ENCODE peak calls at places on chromosomes 13 and 19, in seven cellular contexts. One of them, this sample, is unnamed.

GRCh38 chr19:50281491-50281890 is 47.7 kb downstream of the KCNC3 start:
- DNase-seq in uterus: no peak
- DNase-seq in ovary: no peak
- DNase-seq in GM10248: no peak
- DNase-seq in fibroblast of pulmonary artery: no peak
- DNase-seq in hepatocyte: no peak
- DNase-seq in CD8-positive, alpha-beta T cell: no peak
- DNase-seq in this sample: no peak

GRCh38 chr19:13968999-13969398 is 16.7 kb downstream of the DCAF15 start:
- DNase-seq in fibroblast of pulmonary artery: no peak
- DNase-seq in uterus: no peak
- DNase-seq in hepatocyte: no peak
- DNase-seq in GM10248: no peak
- DNase-seq in ovary: no peak
- DNase-seq in CD8-positive, alpha-beta T cell: no peak
- DNase-seq in this sample: no peak

GRCh38 chr13:98214008-98214643 is 37.1 kb upstream of the RNF113B start:
- DNase-seq in uterus: peak
- DNase-seq in hepatocyte: peak
- DNase-seq in GM10248: no peak
- DNase-seq in fibroblast of pulmonary artery: peak
- DNase-seq in CD8-positive, alpha-beta T cell: no peak
- DNase-seq in ovary: peak
- DNase-seq in this sample: peak

GRCh38 chr19:17468302-17469091 is 1.8 kb upstream of the SLC27A1 start:
- DNase-seq in fibroblast of pulmonary artery: no peak
- DNase-seq in ovary: peak
- DNase-seq in GM10248: no peak
- DNase-seq in uterus: peak
- DNase-seq in hepatocyte: no peak
- DNase-seq in CD8-positive, alpha-beta T cell: no peak
- DNase-seq in this sample: no peak

GRCh38 chr19:10952809-10953208 is 8.0 kb upstream of the SMARCA4 start:
- DNase-seq in ovary: no peak
- DNase-seq in GM10248: no peak
- DNase-seq in CD8-positive, alpha-beta T cell: no peak
- DNase-seq in hepatocyte: peak
- DNase-seq in fibroblast of pulmonary artery: no peak
- DNase-seq in uterus: no peak
- DNase-seq in this sample: no peak

GRCh38 chr19:11227201-11227886 is 12.1 kb upstream of the ANGPTL8 start:
- DNase-seq in CD8-positive, alpha-beta T cell: no peak
- DNase-seq in fibroblast of pulmonary artery: no peak
- DNase-seq in ovary: no peak
- DNase-seq in uterus: no peak
- DNase-seq in hepatocyte: no peak
- DNase-seq in GM10248: no peak
- DNase-seq in this sample: no peak

GRCh38 chr13:95067303-95067702 is 233.9 kb downstream of the ABCC4 start:
- DNase-seq in GM10248: no peak
- DNase-seq in CD8-positive, alpha-beta T cell: no peak
- DNase-seq in uterus: no peak
- DNase-seq in hepatocyte: no peak
- DNase-seq in fibroblast of pulmonary artery: peak
- DNase-seq in ovary: no peak
- DNase-seq in this sample: no peak

GRCh38 chr19:7153008-7153407 is 83.5 kb downstream of the ZNF557 start:
- DNase-seq in uterus: no peak
- DNase-seq in CD8-positive, alpha-beta T cell: no peak
- DNase-seq in GM10248: no peak
- DNase-seq in hepatocyte: no peak
- DNase-seq in fibroblast of pulmonary artery: no peak
- DNase-seq in ovary: no peak
- DNase-seq in this sample: no peak

GRCh38 chr19:13974073-13974472 is 21.8 kb downstream of the DCAF15 start:
- DNase-seq in fibroblast of pulmonary artery: peak
- DNase-seq in ovary: no peak
- DNase-seq in uterus: no peak
- DNase-seq in CD8-positive, alpha-beta T cell: peak
- DNase-seq in GM10248: no peak
- DNase-seq in hepatocyte: peak
- DNase-seq in this sample: no peak

GRCh38 chr13:75416327-75417005 is 65.5 kb downstream of the TBC1D4 start:
- DNase-seq in ovary: no peak
- DNase-seq in GM10248: no peak
- DNase-seq in hepatocyte: no peak
- DNase-seq in CD8-positive, alpha-beta T cell: no peak
- DNase-seq in uterus: no peak
- DNase-seq in fibroblast of pulmonary artery: no peak
- DNase-seq in this sample: no peak
- TF ChIP-seq CTCF in ovary: no peak
- TF ChIP-seq CTCF in GM10248: peak
- TF ChIP-seq CTCF in hepatocyte: no peak
- TF ChIP-seq CTCF in CD8-positive, alpha-beta T cell: no peak
- TF ChIP-seq CTCF in uterus: no peak
- TF ChIP-seq CTCF in fibroblast of pulmonary artery: no peak
- TF ChIP-seq CTCF in this sample: no peak

GRCh38 chr19:2207991-2208860 is 27.9 kb downstream of the PLEKHJ1 start:
- DNase-seq in hepatocyte: peak
- DNase-seq in GM10248: peak
- DNase-seq in uterus: no peak
- DNase-seq in ovary: no peak
- DNase-seq in fibroblast of pulmonary artery: peak
- DNase-seq in CD8-positive, alpha-beta T cell: peak
- DNase-seq in this sample: peak
- TF ChIP-seq CTCF in hepatocyte: no peak
- TF ChIP-seq CTCF in GM10248: peak
- TF ChIP-seq CTCF in uterus: no peak
- TF ChIP-seq CTCF in ovary: no peak
- TF ChIP-seq CTCF in fibroblast of pulmonary artery: peak
- TF ChIP-seq CTCF in CD8-positive, alpha-beta T cell: no peak
- TF ChIP-seq CTCF in this sample: peak

GRCh38 chr19:2110822-2111221 is 14.1 kb downstream of the IZUMO4 start:
- DNase-seq in uterus: no peak
- DNase-seq in CD8-positive, alpha-beta T cell: no peak
- DNase-seq in GM10248: no peak
- DNase-seq in fibroblast of pulmonary artery: no peak
- DNase-seq in ovary: no peak
- DNase-seq in hepatocyte: no peak
- DNase-seq in this sample: no peak
- TF ChIP-seq CTCF in uterus: no peak
- TF ChIP-seq CTCF in CD8-positive, alpha-beta T cell: no peak
- TF ChIP-seq CTCF in GM10248: peak
- TF ChIP-seq CTCF in fibroblast of pulmonary artery: no peak
- TF ChIP-seq CTCF in ovary: no peak
- TF ChIP-seq CTCF in hepatocyte: no peak
- TF ChIP-seq CTCF in this sample: no peak

GRCh38 chr13:87810391-87810801 is 139.2 kb downstream of the SLITRK5 start:
- DNase-seq in uterus: no peak
- DNase-seq in CD8-positive, alpha-beta T cell: no peak
- DNase-seq in hepatocyte: peak
- DNase-seq in GM10248: no peak
- DNase-seq in ovary: no peak
- DNase-seq in fibroblast of pulmonary artery: no peak
- DNase-seq in this sample: no peak
- TF ChIP-seq CTCF in uterus: no peak
- TF ChIP-seq CTCF in CD8-positive, alpha-beta T cell: no peak
- TF ChIP-seq CTCF in hepatocyte: peak
- TF ChIP-seq CTCF in GM10248: no peak
- TF ChIP-seq CTCF in ovary: no peak
- TF ChIP-seq CTCF in fibroblast of pulmonary artery: no peak
- TF ChIP-seq CTCF in this sample: no peak

DNA sequence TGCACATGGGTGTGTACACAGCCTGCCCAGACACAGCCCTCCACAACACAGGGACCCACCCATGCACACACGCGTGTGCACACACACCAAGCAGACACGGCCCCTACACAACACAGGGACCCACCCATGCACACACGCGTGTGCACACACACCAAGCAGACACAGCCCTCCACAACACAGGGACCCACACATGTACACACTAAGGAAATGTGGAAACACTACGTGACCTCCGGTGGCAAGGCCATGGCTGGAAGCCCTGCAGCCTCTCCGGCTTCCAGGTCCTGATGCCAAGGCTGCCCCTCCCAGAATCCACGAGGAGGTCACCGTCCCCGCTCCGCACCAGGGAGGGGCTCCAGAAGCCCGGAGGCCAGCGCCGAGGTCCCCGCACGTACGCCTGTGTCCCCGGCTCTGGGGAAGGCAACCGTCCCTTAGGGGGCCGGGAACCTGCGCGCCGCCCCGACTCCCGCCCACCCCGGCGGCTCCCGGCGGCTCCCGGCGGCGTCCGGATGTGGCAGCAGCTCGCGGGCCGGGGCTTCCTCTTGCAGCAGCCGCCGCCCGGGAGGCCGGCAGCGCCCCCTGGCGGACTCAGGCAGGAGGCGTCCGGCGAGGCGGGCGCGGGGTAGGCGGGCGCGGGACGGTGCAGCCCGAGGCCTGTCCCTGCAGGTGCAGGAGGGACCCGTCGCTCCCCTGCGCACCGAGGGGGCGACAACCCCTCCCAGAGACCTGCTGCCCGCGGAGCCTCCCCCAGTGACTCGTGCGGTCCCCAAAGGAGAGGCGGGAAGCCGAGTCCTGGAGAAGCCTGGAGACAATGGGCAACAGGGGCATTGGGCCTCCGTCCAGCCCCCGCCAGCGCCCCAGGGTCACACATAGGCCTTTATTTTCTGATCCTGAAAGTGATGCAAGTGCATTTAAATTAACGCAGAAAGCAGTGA is 29.9 kb upstream of the GRTP1 start:
- DNase-seq in fibroblast of pulmonary artery: peak
- DNase-seq in CD8-positive, alpha-beta T cell: peak
- DNase-seq in GM10248: peak
- DNase-seq in uterus: peak
- DNase-seq in hepatocyte: peak
- DNase-seq in ovary: peak
- DNase-seq in this sample: peak
- TF ChIP-seq CTCF in fibroblast of pulmonary artery: peak
- TF ChIP-seq CTCF in CD8-positive, alpha-beta T cell: peak
- TF ChIP-seq CTCF in GM10248: peak
- TF ChIP-seq CTCF in uterus: peak
- TF ChIP-seq CTCF in hepatocyte: peak
- TF ChIP-seq CTCF in ovary: peak
- TF ChIP-seq CTCF in this sample: peak

GRCh38 chr13:100573121-100573520 is 15.5 kb downstream of the GGACT start:
- DNase-seq in CD8-positive, alpha-beta T cell: peak
- DNase-seq in hepatocyte: peak
- DNase-seq in ovary: peak
- DNase-seq in fibroblast of pulmonary artery: peak
- DNase-seq in GM10248: peak
- DNase-seq in uterus: peak
- DNase-seq in this sample: peak
- TF ChIP-seq CTCF in CD8-positive, alpha-beta T cell: peak
- TF ChIP-seq CTCF in hepatocyte: peak
- TF ChIP-seq CTCF in ovary: no peak
- TF ChIP-seq CTCF in fibroblast of pulmonary artery: peak
- TF ChIP-seq CTCF in GM10248: peak
- TF ChIP-seq CTCF in uterus: peak
- TF ChIP-seq CTCF in this sample: peak

GRCh38 chr19:47430041-47430802 is 10.9 kb upstream of the MEIS3 start:
- DNase-seq in uterus: no peak
- DNase-seq in fibroblast of pulmonary artery: peak
- DNase-seq in ovary: no peak
- DNase-seq in GM10248: no peak
- DNase-seq in CD8-positive, alpha-beta T cell: peak
- DNase-seq in hepatocyte: peak
- DNase-seq in this sample: no peak
- TF ChIP-seq CTCF in uterus: peak
- TF ChIP-seq CTCF in fibroblast of pulmonary artery: peak
- TF ChIP-seq CTCF in ovary: no peak
- TF ChIP-seq CTCF in GM10248: no peak
- TF ChIP-seq CTCF in CD8-positive, alpha-beta T cell: no peak
- TF ChIP-seq CTCF in hepatocyte: no peak
- TF ChIP-seq CTCF in this sample: peak